ENCODE peak calls at places on chromosomes 3 and 15, in nine cellular contexts. S, O, F, K, L, R, Z, D and V are unnamed samples.

GRCh38 chr15:92674347-92674746 is 18.8 kb upstream of the FAM174B start:
- DNase-seq in D (no peak), K (no peak), F (no peak), L (no peak), O (no peak), R (no peak), S (no peak), Z (no peak), V (no peak)

GRCh38 chr15:34657469-34658127 is 74.1 kb upstream of the GOLGA8B start:
- DNase-seq in R (no peak), O (no peak), Z (no peak), F (no peak), S (no peak), D (no peak), K (no peak), L (no peak), V (no peak)

GRCh38 chr3:52890735-52891134 is 6.6 kb downstream of the STIMATE start:
- DNase-seq in Z (no peak), O (no peak), K (no peak), S (no peak), R (no peak), D (no peak), F (no peak), L (no peak), V (no peak)

GRCh38 chr15:42394131-42394530 is 34.8 kb downstream of the CAPN3 start:
- DNase-seq in F (no peak), Z (no peak), L (no peak), O (no peak), K (no peak), R (no peak), D (no peak), S (no peak), V (no peak)

GRCh38 chr3:122415762-122416654 is at the start of gene WDR5B:
- DNase-seq in F (peak), Z (peak), K (peak), L (peak), S (peak), D (no peak), O (peak), R (peak), V (peak)

GRCh38 chr15:99413955-99414754 is 151.6 kb upstream of the MEF2A start:
- DNase-seq in F (no peak), D (no peak), R (no peak), Z (no peak), O (no peak), L (no peak), S (no peak), K (no peak), V (no peak)

GRCh38 chr15:75758071-75758872 is 45.6 kb upstream of the CSPG4 start:
- DNase-seq in D (peak), O (peak), F (peak), R (peak), L (peak), S (peak), K (peak), Z (peak), V (peak)

GRCh38 chr3:10945683-10946287 is 46.8 kb upstream of the SLC6A1 start:
- DNase-seq in S (peak), F (no peak), L (peak), Z (peak), R (peak), O (no peak), K (peak), D (no peak), V (peak)

GRCh38 chr3:43296565-43296964 is 10.2 kb downstream of the SNRK start:
- DNase-seq in K (no peak), R (no peak), Z (no peak), F (no peak), D (no peak), S (no peak), O (peak), L (no peak), V (peak)

GRCh38 chr3:165854696-165855095 is 17.5 kb upstream of the BCHE start:
- DNase-seq in O (no peak), S (peak), F (no peak), K (peak), Z (peak), R (no peak), L (no peak), D (peak), V (no peak)

GRCh38 chr3:184874709-184875644 is 63.0 kb downstream of the VPS8 start:
- DNase-seq in D (no peak), Z (peak), L (no peak), F (no peak), K (peak), S (peak), O (no peak), R (no peak), V (peak)

GRCh38 chr15:67824900-67825879 is at the start of gene SKOR1:
- DNase-seq in F (peak), S (no peak), D (no peak), O (no peak), Z (no peak), K (peak), L (no peak), R (no peak), V (no peak)

GRCh38 chr3:39529551-39529950 is 62.1 kb downstream of the MOBP start:
- DNase-seq in F (no peak), D (no peak), S (no peak), R (no peak), K (no peak), O (no peak), Z (no peak), L (no peak), V (no peak)

GRCh38 chr3:152779649-152780048 is 55.3 kb upstream of the P2RY1 start:
- DNase-seq in L (no peak), S (no peak), F (no peak), Z (no peak), D (no peak), K (no peak), R (no peak), O (no peak), V (no peak)

GRCh38 chr15:92306662-92307061 is 87.0 kb upstream of the ST8SIA2 start:
- DNase-seq in K (peak), L (no peak), O (no peak), R (no peak), F (no peak), D (no peak), S (peak), Z (peak), V (no peak)

GRCh38 chr15:31283046-31283445 is 43.6 kb upstream of the KLF13 start:
- DNase-seq in K (no peak), O (peak), F (no peak), S (no peak), D (no peak), L (no peak), Z (no peak), R (no peak), V (no peak)

GRCh38 chr3:134308350-134308891 is 57.8 kb upstream of the RYK start:
- DNase-seq in L (peak), F (peak), O (peak), Z (peak), R (peak), K (peak), D (peak), S (peak), V (peak)

GRCh38 chr15:28456476-28457395 is 76.0 kb downstream of the GOLGA8G start:
- DNase-seq in Z (no peak), S (no peak), D (no peak), F (no peak), R (no peak), L (no peak), O (no peak), K (no peak), V (no peak)

GRCh38 chr3:99903844-99904243 is 86.2 kb downstream of the CMSS1 start:
- DNase-seq in O (no peak), Z (no peak), F (no peak), L (no peak), K (no peak), S (no peak), R (no peak), D (no peak), V (no peak)

GRCh38 chr3:46895204-46895660 is 17.7 kb downstream of the PTH1R start:
- DNase-seq in D (peak), F (peak), K (peak), L (peak), S (peak), R (peak), Z (peak), O (peak), V (no peak)

GRCh38 chr15:38102972-38103371 is 149.7 kb upstream of the SPRED1 start:
- DNase-seq in S (no peak), K (no peak), L (no peak), Z (no peak), D (no peak), F (no peak), O (no peak), R (no peak), V (no peak)

GRCh38 chr15:69926011-69926410 is 171.7 kb downstream of the TLE3 start:
- DNase-seq in O (no peak), F (no peak), D (no peak), K (no peak), S (no peak), Z (no peak), L (no peak), R (no peak), V (no peak)

GRCh38 chr3:168878655-168879054 is 782.9 kb upstream of the GOLIM4 start:
- DNase-seq in R (no peak), F (no peak), D (no peak), L (no peak), K (no peak), O (no peak), S (no peak), Z (no peak), V (no peak)

GRCh38 chr3:123385072-123385471 is 63.8 kb downstream of the ADCY5 start:
- DNase-seq in K (peak), R (no peak), D (no peak), F (peak), L (no peak), S (no peak), O (no peak), Z (no peak), V (no peak)

GRCh38 chr3:58474348-58474911 is 17.5 kb upstream of the KCTD6 start:
- DNase-seq in F (no peak), D (no peak), S (no peak), L (no peak), R (no peak), K (no peak), O (no peak), Z (peak), V (peak)

GRCh38 chr3:197749601-197750395 is at the start of gene FYTTD1:
- DNase-seq in L (peak), S (peak), D (peak), R (peak), Z (peak), K (peak), O (peak), F (peak), V (peak)

GRCh38 chr3:39426321-39426720 is 19.8 kb downstream of the RPSA start:
- DNase-seq in L (no peak), R (no peak), S (no peak), O (no peak), Z (no peak), K (no peak), D (no peak), F (no peak), V (no peak)

GRCh38 chr3:66828303-66828702 is 169.8 kb upstream of the KBTBD8 start:
- DNase-seq in L (no peak), Z (no peak), D (no peak), F (no peak), S (no peak), R (no peak), K (no peak), O (no peak), V (no peak)

GRCh38 chr3:139122221-139122581 is 77.5 kb upstream of the PRR23C start:
- DNase-seq in D (no peak), F (no peak), S (no peak), O (no peak), L (no peak), Z (no peak), R (no peak), K (no peak), V (no peak)

GRCh38 chr3:153232737-153233330 is 70.8 kb downstream of the RAP2B start:
- DNase-seq in D (no peak), S (no peak), R (no peak), O (no peak), Z (no peak), F (no peak), K (no peak), L (no peak), V (no peak)

GRCh38 chr3:183022935-183023516 is 42.7 kb upstream of the DCUN1D1 start:
- DNase-seq in D (no peak), K (no peak), F (no peak), S (no peak), O (no peak), Z (peak), R (no peak), L (no peak), V (no peak)

GRCh38 chr15:28935316-28935715 is 49.5 kb downstream of the APBA2 start:
- DNase-seq in K (no peak), Z (peak), O (peak), R (no peak), S (peak), F (peak), D (no peak), L (no peak), V (no peak)

GRCh38 chr15:66024998-66025397 is 155.7 kb downstream of the RAB11A start:
- DNase-seq in D (no peak), O (no peak), Z (no peak), L (no peak), K (no peak), R (no peak), S (no peak), F (no peak), V (peak)

GRCh38 chr3:48412375-48413001 is 17.4 kb downstream of the PLXNB1 start:
- DNase-seq in Z (no peak), F (peak), R (no peak), O (no peak), D (no peak), S (no peak), K (no peak), L (no peak), V (no peak)

GRCh38 chr3:183211390-183211789 is 41.7 kb upstream of the B3GNT5 start:
- DNase-seq in S (no peak), D (no peak), R (no peak), K (no peak), L (no peak), Z (peak), O (no peak), F (no peak), V (peak)